ENCODE peak calls at places on chromosomes 3 and 15, in five cellular contexts. One of them, this sample, is unnamed. For H3K4me1, the result is how much of the 10 kb centered on the place peaks cover.

GRCh38 chr15:101371081-101371480 is 76.0 kb upstream of the SNRPA1 start:
- DNase-seq in thyroid gland: no peak
- DNase-seq in H9: no peak
- DNase-seq in cardiac muscle cell: no peak
- DNase-seq in esophagus squamous epithelium: no peak
- DNase-seq in this sample: no peak

GRCh38 chr3:132399054-132399929 is 18.0 kb upstream of the DNAJC13 start:
- DNase-seq in cardiac muscle cell: peak
- DNase-seq in thyroid gland: peak
- DNase-seq in esophagus squamous epithelium: no peak
- DNase-seq in H9: peak
- DNase-seq in this sample: no peak

GRCh38 chr15:33975023-33975565 is 6.8 kb downstream of the CHRM5 start:
- DNase-seq in thyroid gland: no peak
- DNase-seq in esophagus squamous epithelium: no peak
- DNase-seq in cardiac muscle cell: peak
- DNase-seq in H9: no peak
- DNase-seq in this sample: no peak

GRCh38 chr3:168424059-168424765 is 328.5 kb upstream of the GOLIM4 start:
- DNase-seq in esophagus squamous epithelium: no peak
- DNase-seq in H9: no peak
- DNase-seq in cardiac muscle cell: no peak
- DNase-seq in thyroid gland: no peak
- DNase-seq in this sample: no peak

GRCh38 chr3:117892431-117892841 is 1142.2 kb downstream of the IGSF11 start:
- DNase-seq in cardiac muscle cell: no peak
- DNase-seq in H9: no peak
- DNase-seq in esophagus squamous epithelium: no peak
- DNase-seq in thyroid gland: no peak
- DNase-seq in this sample: no peak

GRCh38 chr3:147392083-147392916 is 14.0 kb downstream of the ZIC4 start:
- DNase-seq in thyroid gland: no peak
- DNase-seq in esophagus squamous epithelium: no peak
- DNase-seq in cardiac muscle cell: no peak
- DNase-seq in H9: peak
- DNase-seq in this sample: no peak

GRCh38 chr3:77467702-77468407 is 428.0 kb downstream of the ROBO2 start:
- DNase-seq in esophagus squamous epithelium: no peak
- DNase-seq in thyroid gland: peak
- DNase-seq in H9: no peak
- DNase-seq in cardiac muscle cell: no peak
- DNase-seq in this sample: no peak

GRCh38 chr3:32956750-32957570 is 5.5 kb downstream of the CCR4 start:
- DNase-seq in H9: no peak
- DNase-seq in esophagus squamous epithelium: no peak
- DNase-seq in cardiac muscle cell: peak
- DNase-seq in thyroid gland: no peak
- DNase-seq in this sample: no peak

GRCh38 chr3:190059242-190059590 is 61.5 kb downstream of the P3H2 start:
- DNase-seq in esophagus squamous epithelium: no peak
- DNase-seq in H9: no peak
- DNase-seq in cardiac muscle cell: no peak
- DNase-seq in thyroid gland: no peak
- DNase-seq in this sample: no peak

GRCh38 chr15:99303881-99304280 is 52.6 kb downstream of the LRRC28 start:
- DNase-seq in cardiac muscle cell: no peak
- DNase-seq in esophagus squamous epithelium: no peak
- DNase-seq in H9: no peak
- DNase-seq in thyroid gland: no peak
- DNase-seq in this sample: no peak

GRCh38 chr3:165545059-165545458 is 292.2 kb downstream of the BCHE start:
- DNase-seq in cardiac muscle cell: no peak
- DNase-seq in H9: no peak
- DNase-seq in thyroid gland: no peak
- DNase-seq in esophagus squamous epithelium: no peak
- DNase-seq in this sample: no peak

GRCh38 chr3:9218514-9218846 is 31.0 kb downstream of the SRGAP3 start:
- DNase-seq in H9: no peak
- DNase-seq in cardiac muscle cell: no peak
- DNase-seq in thyroid gland: no peak
- DNase-seq in esophagus squamous epithelium: no peak
- DNase-seq in this sample: no peak
- H3K27ac ChIP-seq in H9: no peak
- H3K27ac ChIP-seq in cardiac muscle cell: no peak
- H3K27ac ChIP-seq in thyroid gland: no peak
- H3K27ac ChIP-seq in esophagus squamous epithelium: no peak
- H3K27ac ChIP-seq in this sample: no peak

GRCh38 chr15:93035953-93036810 is 52.8 kb downstream of the RGMA start:
- DNase-seq in esophagus squamous epithelium: no peak
- DNase-seq in H9: peak
- DNase-seq in cardiac muscle cell: peak
- DNase-seq in thyroid gland: peak
- DNase-seq in this sample: peak
- TF ChIP-seq CTCF in esophagus squamous epithelium: peak
- TF ChIP-seq CTCF in H9: peak
- TF ChIP-seq CTCF in cardiac muscle cell: peak
- TF ChIP-seq CTCF in thyroid gland: peak
- TF ChIP-seq CTCF in this sample: peak

GRCh38 chr3:125055165-125055912 is 458 bp downstream of the HEG1 start:
- DNase-seq in esophagus squamous epithelium: no peak
- DNase-seq in thyroid gland: peak
- DNase-seq in cardiac muscle cell: peak
- DNase-seq in H9: no peak
- DNase-seq in this sample: no peak
- H3K4me1 ChIP-seq in esophagus squamous epithelium: half or more
- H3K4me1 ChIP-seq in thyroid gland: half or more
- H3K4me1 ChIP-seq in cardiac muscle cell: under half
- H3K4me1 ChIP-seq in H9: under half
- H3K4me1 ChIP-seq in this sample: half or more

GRCh38 chr15:75820206-75820605 is 23.0 kb upstream of the UBE2Q2 start:
- DNase-seq in H9: no peak
- DNase-seq in cardiac muscle cell: no peak
- DNase-seq in esophagus squamous epithelium: no peak
- DNase-seq in thyroid gland: no peak
- DNase-seq in this sample: no peak
- H3K27ac ChIP-seq in H9: no peak
- H3K27ac ChIP-seq in cardiac muscle cell: no peak
- H3K27ac ChIP-seq in esophagus squamous epithelium: no peak
- H3K27ac ChIP-seq in thyroid gland: no peak
- H3K27ac ChIP-seq in this sample: no peak

GRCh38 chr15:79186616-79187015 is 95.9 kb upstream of the ANKRD34C start:
- DNase-seq in cardiac muscle cell: no peak
- DNase-seq in thyroid gland: no peak
- DNase-seq in esophagus squamous epithelium: no peak
- DNase-seq in H9: no peak
- DNase-seq in this sample: no peak

GRCh38 chr15:79184465-79184892 is 93.9 kb upstream of the RASGRF1 start:
- DNase-seq in esophagus squamous epithelium: no peak
- DNase-seq in thyroid gland: peak
- DNase-seq in cardiac muscle cell: peak
- DNase-seq in H9: peak
- DNase-seq in this sample: peak

GRCh38 chr15:79180318-79180717 is 89.7 kb upstream of the RASGRF1 start:
- DNase-seq in cardiac muscle cell: no peak
- DNase-seq in esophagus squamous epithelium: no peak
- DNase-seq in H9: no peak
- DNase-seq in thyroid gland: no peak
- DNase-seq in this sample: no peak

GRCh38 chr15:79179597-79179996 is 89.0 kb upstream of the RASGRF1 start:
- DNase-seq in esophagus squamous epithelium: no peak
- DNase-seq in thyroid gland: no peak
- DNase-seq in cardiac muscle cell: no peak
- DNase-seq in H9: no peak
- DNase-seq in this sample: no peak

DNA sequence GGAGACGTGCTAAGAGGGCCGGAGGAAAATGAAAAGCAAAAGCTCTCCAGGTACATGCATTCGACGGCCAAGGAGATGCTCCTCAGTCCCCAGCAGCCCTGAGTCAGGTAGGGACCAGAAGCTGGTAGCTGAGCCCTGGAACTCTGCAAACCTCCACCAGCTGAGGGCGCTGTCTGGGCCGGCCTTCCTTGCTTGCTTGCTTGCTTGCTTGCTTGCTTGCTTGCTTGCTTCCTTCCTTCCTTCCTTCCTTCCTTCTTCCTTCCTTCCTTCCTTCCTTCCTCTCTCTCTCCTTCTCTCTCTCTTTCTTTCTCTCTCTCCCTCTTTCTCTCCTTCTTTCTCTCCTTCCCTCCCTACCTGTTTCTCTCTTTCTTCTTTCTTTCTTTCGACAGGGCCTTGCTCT is 94.6 kb upstream of the RASGRF1 start:
- DNase-seq in cardiac muscle cell: no peak
- DNase-seq in esophagus squamous epithelium: no peak
- DNase-seq in thyroid gland: no peak
- DNase-seq in H9: peak
- DNase-seq in this sample: no peak
- TF ChIP-seq CTCF in cardiac muscle cell: peak
- TF ChIP-seq CTCF in esophagus squamous epithelium: no peak
- TF ChIP-seq CTCF in thyroid gland: no peak
- TF ChIP-seq CTCF in H9: peak
- TF ChIP-seq CTCF in this sample: no peak

DNA sequence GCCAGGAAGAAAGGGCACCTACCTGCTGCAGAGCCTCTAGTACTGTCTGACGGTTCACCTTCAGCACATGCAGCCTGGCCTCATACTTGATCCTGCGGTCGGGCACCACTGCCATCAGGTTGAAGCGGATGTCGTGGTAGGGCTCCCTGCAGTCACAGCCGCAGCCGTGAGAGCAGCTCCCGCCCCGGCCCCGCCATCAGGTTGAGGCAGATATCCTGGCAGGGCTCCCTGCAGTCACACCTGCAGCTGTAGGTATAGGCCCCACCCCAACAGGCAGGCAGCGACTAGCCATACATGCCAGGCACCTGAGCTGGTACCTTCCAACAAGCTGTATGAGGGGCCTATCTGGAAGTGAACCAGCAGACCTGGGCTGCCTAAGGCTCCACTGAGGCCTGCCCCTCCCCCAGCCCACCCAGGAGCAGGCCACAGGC is 38.7 kb downstream of the SEMA3G start:
- DNase-seq in thyroid gland: no peak
- DNase-seq in H9: no peak
- DNase-seq in esophagus squamous epithelium: peak
- DNase-seq in cardiac muscle cell: no peak
- DNase-seq in this sample: peak
- H3K4me1 ChIP-seq in thyroid gland: under half
- H3K4me1 ChIP-seq in H9: under half
- H3K4me1 ChIP-seq in esophagus squamous epithelium: half or more
- H3K4me1 ChIP-seq in cardiac muscle cell: under half
- H3K4me1 ChIP-seq in this sample: under half

DNA sequence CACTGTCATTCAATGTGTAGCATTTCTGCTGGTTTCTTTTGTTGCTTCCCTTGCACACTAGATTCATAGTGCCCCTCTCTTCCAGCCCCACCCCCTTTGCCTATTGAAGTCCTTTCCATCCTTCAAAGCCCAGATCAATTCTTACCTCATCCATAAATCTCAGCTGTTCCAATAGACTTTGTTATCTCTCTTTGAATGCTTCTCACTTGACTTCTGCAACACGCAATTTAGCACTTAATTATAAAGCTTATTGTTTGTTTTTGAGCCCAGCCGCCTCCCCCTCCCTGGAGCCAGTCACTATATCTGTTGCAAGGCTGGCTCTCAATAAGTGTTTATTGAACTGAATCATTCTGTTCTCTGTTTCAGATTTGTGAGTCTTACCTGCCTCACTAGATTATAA is 174.6 kb upstream of the TBL1XR1 start:
- DNase-seq in esophagus squamous epithelium: no peak
- DNase-seq in cardiac muscle cell: no peak
- DNase-seq in H9: no peak
- DNase-seq in thyroid gland: peak
- DNase-seq in this sample: no peak
- H3K27ac ChIP-seq in esophagus squamous epithelium: no peak
- H3K27ac ChIP-seq in cardiac muscle cell: no peak
- H3K27ac ChIP-seq in H9: no peak
- H3K27ac ChIP-seq in thyroid gland: peak
- H3K27ac ChIP-seq in this sample: no peak

GRCh38 chr3:175956964-175957363 is 1097.8 kb downstream of the NAALADL2 start:
- DNase-seq in H9: no peak
- DNase-seq in thyroid gland: no peak
- DNase-seq in esophagus squamous epithelium: no peak
- DNase-seq in cardiac muscle cell: peak
- DNase-seq in this sample: no peak
- TF ChIP-seq CTCF in H9: peak
- TF ChIP-seq CTCF in thyroid gland: no peak
- TF ChIP-seq CTCF in esophagus squamous epithelium: no peak
- TF ChIP-seq CTCF in cardiac muscle cell: no peak
- TF ChIP-seq CTCF in this sample: no peak